ENCODE peak calls at places on chromosome 16, in six cellular contexts. T is B cell, W is cardiac muscle cell, B is heart right ventricle, X is NB4, U is GM13977. Y is an unnamed sample.

GRCh38 chr16:89574681-89575246 is 794 bp upstream of the CPNE7 start:
- DNase-seq in B (peak; percentile 51), W (peak; percentile 84), U (peak; percentile 94), X (peak; percentile 86), T (no peak), Y (peak; percentile 67)

GRCh38 chr16:79605999-79606398 is 5.5 kb upstream of the MAF start:
- DNase-seq in X (no peak), W (peak; percentile 12), T (no peak), B (no peak), U (no peak), Y (no peak)

GRCh38 chr16:66358231-66358630 is 8.3 kb upstream of the CDH5 start:
- DNase-seq in B (no peak), W (no peak), X (no peak), T (no peak), U (no peak), Y (no peak)

GRCh38 chr16:23223368-23223767 is 40.8 kb downstream of the SCNN1G start:
- DNase-seq in W (no peak), X (no peak), T (no peak), B (no peak), U (no peak), Y (no peak)

GRCh38 chr16:50644730-50645129 is 36.4 kb downstream of the SNX20 start:
- DNase-seq in T (peak; percentile 58), U (peak; percentile 79), W (peak; percentile 60), B (no peak), X (peak; percentile 60), Y (peak; percentile 74)

GRCh38 chr16:16029431-16030011 is 80.1 kb downstream of the ABCC1 start:
- DNase-seq in W (peak; percentile 43), B (no peak), T (no peak), X (peak; percentile 59), U (no peak), Y (no peak)

GRCh38 chr16:80158766-80159165 is 382.0 kb upstream of the DYNLRB2 start:
- DNase-seq in U (no peak), T (no peak), W (no peak), X (no peak), B (no peak), Y (no peak)

GRCh38 chr16:55294947-55295346 is 29.1 kb upstream of the IRX6 start:
- DNase-seq in T (no peak), U (no peak), X (no peak), W (no peak), B (peak; percentile 18), Y (no peak)

GRCh38 chr16:28986492-28986891 is 1.6 kb downstream of the LAT start:
- DNase-seq in X (no peak), W (no peak), T (no peak), U (no peak), B (no peak), Y (no peak)

GRCh38 chr16:4704491-4704890 is 11.1 kb downstream of the NUDT16L1 start:
- DNase-seq in X (no peak), B (no peak), W (no peak), U (no peak), T (no peak), Y (no peak)

GRCh38 chr16:23945243-23945642 is 109.5 kb downstream of the PRKCB start:
- DNase-seq in X (no peak), T (no peak), W (no peak), B (no peak), U (no peak), Y (no peak)

GRCh38 chr16:15682105-15682570 is 32.1 kb downstream of the NDE1 start:
- DNase-seq in U (no peak), B (no peak), T (no peak), X (peak; percentile 70), W (peak; percentile 74), Y (peak; percentile 69)

GRCh38 chr16:86604436-86605220 is 26.3 kb downstream of the FOXL1 start:
- DNase-seq in U (peak; percentile 52), B (no peak), T (peak; percentile 63), X (peak; percentile 16), W (no peak), Y (peak; percentile 47)

GRCh38 chr16:78392585-78393195 is 293.2 kb downstream of the WWOX start:
- DNase-seq in T (no peak), W (no peak), B (no peak), U (no peak), X (no peak), Y (no peak)

GRCh38 chr16:86064431-86065250 is 165.7 kb downstream of the IRF8 start:
- DNase-seq in B (no peak), X (no peak), W (no peak), U (no peak), T (no peak), Y (no peak)

GRCh38 chr16:3960049-3960809 is 79.7 kb upstream of the CREBBP start:
- DNase-seq in B (no peak), T (no peak), W (no peak), U (no peak), X (peak; percentile 32), Y (no peak)

GRCh38 chr16:23058576-23058975 is 90.7 kb downstream of the USP31 start:
- DNase-seq in T (no peak), B (no peak), U (no peak), X (no peak), W (no peak), Y (no peak)

DNA sequence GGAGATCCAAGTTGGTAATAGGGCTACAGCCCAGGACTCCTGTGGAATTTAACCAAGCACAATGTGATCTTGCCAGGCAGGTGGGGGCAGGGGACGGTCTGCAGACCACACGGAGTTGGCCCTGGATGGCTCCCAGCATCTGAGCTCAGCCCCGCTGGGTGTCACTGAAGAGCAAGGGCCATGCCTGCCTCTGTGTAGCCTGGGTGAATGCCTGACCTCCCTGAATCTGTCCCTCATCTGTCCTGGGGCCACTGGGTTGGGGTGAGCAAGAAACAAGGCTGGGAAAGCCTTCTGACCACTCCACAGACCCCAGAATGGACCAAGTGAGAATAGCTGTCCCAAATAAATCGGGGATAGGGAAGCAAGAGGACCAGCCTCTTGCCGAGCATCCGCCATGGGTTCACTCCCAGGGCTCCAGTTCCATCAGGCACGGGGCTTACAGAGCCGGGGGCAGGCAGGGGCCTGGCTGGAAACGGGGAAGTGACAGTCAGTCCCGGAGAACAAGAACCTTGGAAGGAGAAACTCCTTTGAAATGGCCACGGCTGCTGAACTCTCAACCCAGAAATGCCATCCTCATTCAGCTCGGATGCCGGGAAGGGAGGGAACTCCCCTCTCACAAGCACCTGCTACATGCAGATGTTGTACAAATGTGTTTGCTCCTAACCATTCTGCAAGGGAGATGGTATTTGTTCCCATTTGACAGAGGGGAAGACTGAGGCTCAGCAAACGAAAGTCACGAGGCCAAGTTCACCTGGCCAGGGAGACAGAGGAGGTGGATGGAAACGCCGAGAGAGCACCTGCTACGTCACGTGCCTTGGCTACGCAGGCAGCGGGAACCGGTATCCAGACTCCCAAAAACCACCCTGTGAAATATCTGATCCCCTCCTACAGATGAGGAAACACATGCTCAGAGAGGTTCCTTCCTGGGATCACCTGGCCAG is 50.0 kb downstream of the RMI2 start:
- DNase-seq in W (no peak), U (no peak), X (no peak), T (no peak), B (no peak), Y (no peak)
- TF ChIP-seq CTCF in W (no peak), U (no peak), X (no peak), T (no peak), B (no peak), Y (no peak)

GRCh38 chr16:70302745-70303144 is 3.8 kb downstream of the DDX19B start:
- DNase-seq in X (no peak), U (no peak), W (no peak), T (no peak), B (no peak), Y (no peak)

GRCh38 chr16:70301121-70301520 is 2.1 kb downstream of the DDX19B start:
- DNase-seq in B (no peak), U (no peak), W (no peak), X (no peak), T (no peak), Y (no peak)

GRCh38 chr16:70294385-70295029 is 4.5 kb upstream of the DDX19B start:
- DNase-seq in W (no peak), T (no peak), U (no peak), B (no peak), X (no peak), Y (no peak)

GRCh38 chr16:70295634-70296033 is 3.4 kb upstream of the DDX19B start:
- DNase-seq in U (no peak), B (no peak), T (no peak), W (no peak), X (no peak), Y (no peak)

DNA sequence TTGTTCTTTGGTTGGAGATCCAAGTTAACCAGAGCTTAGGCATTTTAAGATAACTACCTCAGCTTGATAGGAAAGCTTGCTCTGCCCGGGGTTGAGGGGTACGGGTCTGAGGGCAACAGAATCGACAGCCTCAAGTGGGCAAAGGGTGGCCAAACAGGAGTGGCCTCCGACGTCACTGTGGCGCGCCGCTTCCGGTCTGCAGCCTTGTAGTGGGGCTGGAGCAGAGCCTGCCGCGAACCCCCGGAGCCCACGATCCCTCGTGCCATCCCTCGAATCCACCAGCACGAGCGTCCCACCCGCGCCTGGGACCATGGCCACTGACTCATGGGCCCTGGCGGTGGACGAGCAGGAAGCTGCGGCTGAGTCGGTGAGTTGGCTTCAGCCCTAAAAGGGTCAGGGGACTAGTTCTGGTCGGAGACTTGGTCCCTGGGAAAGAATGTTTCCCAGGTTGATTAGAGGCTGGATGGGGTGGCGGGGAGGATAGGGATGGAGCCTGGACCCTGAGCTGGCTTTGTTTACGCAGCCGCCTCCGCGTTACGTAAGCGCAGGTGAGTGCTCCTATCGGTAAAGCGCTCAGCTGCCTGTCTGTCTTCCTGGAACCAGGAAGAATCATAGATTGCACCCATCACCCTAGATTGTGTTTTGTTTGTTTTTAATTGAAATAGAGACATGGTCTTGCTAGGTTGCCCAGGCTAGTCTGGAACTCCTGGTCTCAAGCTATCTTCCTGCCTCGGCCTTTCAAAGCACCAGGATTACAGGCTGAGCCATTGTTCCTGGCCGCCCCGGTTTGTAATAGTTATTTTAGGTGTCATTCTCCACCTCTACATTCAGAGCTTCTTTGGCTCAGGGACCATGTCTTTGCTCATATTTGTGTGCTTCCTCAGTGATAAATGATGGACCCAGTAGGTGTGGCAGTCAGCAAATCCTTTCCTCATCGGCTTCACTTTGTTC is at the start of gene DDX19B:
- DNase-seq in X (peak; percentile 85), W (peak; percentile 75), U (peak; percentile 79), T (peak; percentile 78), B (peak; percentile 82), Y (peak; percentile 83)
- TF ChIP-seq CTCF in X (no peak), W (peak; percentile 2), U (no peak), T (peak; percentile 10), B (no peak), Y (no peak)

GRCh38 chr16:84647830-84648594 is at the start of gene KLHL36:
- DNase-seq in W (peak; percentile 45), B (peak; percentile 77), T (peak; percentile 54), X (peak; percentile 58), U (peak; percentile 98), Y (peak; percentile 67)
- TF ChIP-seq CTCF in W (no peak), B (no peak), T (no peak), X (no peak), U (no peak), Y (no peak)

GRCh38 chr16:67429053-67429798 is 1.7 kb upstream of the HSD11B2 start:
- DNase-seq in W (no peak), X (no peak), B (no peak), T (no peak), U (no peak), Y (no peak)
- TF ChIP-seq CTCF in W (no peak), X (no peak), B (no peak), T (no peak), U (no peak), Y (no peak)

GRCh38 chr16:30637952-30638351 is 12.8 kb upstream of the PRR14 start:
- DNase-seq in W (peak; percentile 57), U (no peak), X (peak; percentile 76), B (no peak), T (no peak), Y (peak; percentile 35)
- TF ChIP-seq CTCF in W (peak; percentile 54), U (peak; percentile 54), X (peak; percentile 61), B (peak; percentile 23), T (peak; percentile 36), Y (peak; percentile 61)

Y was measured in activated CD8-positive, alpha-beta T cell treated with anti-CD3 and anti-CD28 coated beads for 36 hours.